ENCODE peak calls at places on chromosome 21, in five cellular contexts. V is MCF 10A, X is NCI-H1092, W is EL, R is amniotic stem cell. B is an unnamed sample.

GRCh38 chr21:44024895-44025353 is 12.8 kb downstream of the TRAPPC10 start:
- DNase-seq in V (no peak), X (no peak), W (peak), R (no peak), B (no peak)

GRCh38 chr21:42939581-42940413 is 14.4 kb upstream of the ERVH48-1 start:
- DNase-seq in V (peak), X (no peak), W (peak), R (peak), B (no peak)

GRCh38 chr21:44428281-44428942 is 26.9 kb upstream of the LRRC3 start:
- DNase-seq in V (peak), X (no peak), W (peak), R (no peak), B (peak)

GRCh38 chr21:43366656-43367055 is 60.3 kb downstream of the SIK1 start:
- DNase-seq in V (no peak), X (no peak), W (no peak), R (no peak), B (no peak)

GRCh38 chr21:35508389-35508888 is 459.3 kb upstream of the RUNX1 start:
- DNase-seq in V (peak), X (no peak), W (peak), R (no peak), B (peak)

GRCh38 chr21:34878940-34879339 is 170.2 kb downstream of the RUNX1 start:
- DNase-seq in V (peak), X (no peak), W (no peak), R (no peak), B (no peak)

GRCh38 chr21:35649186-35649585 is 411.1 kb downstream of the SETD4 start:
- DNase-seq in V (peak), X (peak), W (peak), R (peak), B (peak)

GRCh38 chr21:36034211-36034913 is 26.0 kb downstream of the SETD4 start:
- DNase-seq in V (no peak), X (no peak), W (no peak), R (no peak), B (no peak)

GRCh38 chr21:28393279-28393678 is 599.4 kb downstream of the LTN1 start:
- DNase-seq in V (peak), X (no peak), W (no peak), R (no peak), B (no peak)

GRCh38 chr21:31370893-31371652 is 27.0 kb upstream of the TIAM1 start:
- DNase-seq in V (no peak), X (no peak), W (no peak), R (no peak), B (no peak)

GRCh38 chr21:30044447-30045064 is 104.8 kb upstream of the GRIK1 start:
- DNase-seq in V (peak), X (peak), W (no peak), R (no peak), B (no peak)

B was measured in NT2/D1.